ENCODE peak calls at places on chromosome 2, in seven cellular contexts. K, G, J, P, Z, M and W are unnamed samples.

GRCh38 chr2:232522014-232522854 is 2.0 kb downstream of the PRSS56 start:
- DNase-seq in Z (no peak), G (peak), J (peak), M (no peak), K (peak), P (peak), W (peak)

GRCh38 chr2:128282976-128283810 is 35.5 kb downstream of the HS6ST1 start:
- DNase-seq in K (no peak), G (no peak), J (no peak), M (no peak), P (no peak), Z (peak), W (no peak)

GRCh38 chr2:58019209-58019608 is 27.4 kb upstream of the VRK2 start:
- DNase-seq in P (no peak), J (no peak), Z (no peak), M (no peak), K (peak), G (no peak), W (no peak)

GRCh38 chr2:55518846-55519167 is 711 bp upstream of the CFAP36 start:
- DNase-seq in K (peak), G (no peak), P (peak), J (no peak), M (no peak), Z (no peak), W (peak)

GRCh38 chr2:87401726-87402345 is 346.1 kb upstream of the PLGLB2 start:
- DNase-seq in G (no peak), M (no peak), Z (no peak), J (no peak), P (no peak), K (no peak), W (no peak)

GRCh38 chr2:188665727-188666304 is 308.4 kb upstream of the COL3A1 start:
- DNase-seq in K (no peak), G (no peak), Z (no peak), P (no peak), J (no peak), M (no peak), W (no peak)

GRCh38 chr2:133776936-133777587 is 208.8 kb upstream of the NCKAP5 start:
- DNase-seq in G (no peak), M (no peak), Z (no peak), K (no peak), P (no peak), J (no peak), W (no peak)

GRCh38 chr2:39431592-39432316 is 5.3 kb downstream of the MAP4K3 start:
- DNase-seq in M (no peak), K (no peak), P (peak), G (no peak), J (peak), Z (no peak), W (peak)

GRCh38 chr2:37681587-37681986 is 10.1 kb upstream of the CDC42EP3 start:
- DNase-seq in Z (no peak), K (no peak), J (no peak), M (no peak), G (no peak), P (no peak), W (no peak)

GRCh38 chr2:151071382-151071781 is 190.3 kb downstream of the RBM43 start:
- DNase-seq in Z (no peak), J (no peak), P (peak), G (peak), M (no peak), K (no peak), W (peak)

GRCh38 chr2:893311-893710 is 57.3 kb upstream of the SNTG2 start:
- DNase-seq in P (no peak), J (no peak), M (peak), K (no peak), G (peak), Z (no peak), W (peak)

GRCh38 chr2:235433860-235434259 is 60.0 kb upstream of the AGAP1 start:
- DNase-seq in Z (peak), P (peak), J (peak), G (no peak), M (no peak), K (no peak), W (peak)

GRCh38 chr2:236554629-236555282 is 14.9 kb upstream of the ACKR3 start:
- DNase-seq in M (no peak), P (no peak), G (no peak), Z (no peak), K (no peak), J (no peak), W (no peak)

GRCh38 chr2:66919286-66919685 is 477.8 kb upstream of the ETAA1 start:
- DNase-seq in K (no peak), Z (no peak), J (no peak), P (no peak), G (no peak), M (no peak), W (no peak)

GRCh38 chr2:22867921-22868320 is 517.1 kb upstream of the KLHL29 start:
- DNase-seq in M (no peak), K (no peak), G (no peak), P (no peak), Z (no peak), J (no peak), W (no peak)

GRCh38 chr2:187165936-187166335 is 282.1 kb downstream of the CALCRL start:
- DNase-seq in G (no peak), J (no peak), K (no peak), Z (no peak), M (no peak), P (no peak), W (no peak)

GRCh38 chr2:42569883-42570282 is 1.5 kb downstream of the MTA3 start:
- DNase-seq in Z (no peak), K (no peak), J (no peak), G (no peak), P (peak), M (no peak), W (no peak)

GRCh38 chr2:235807347-235807746 is 313.5 kb downstream of the AGAP1 start:
- DNase-seq in G (peak), P (no peak), Z (no peak), M (no peak), J (no peak), K (no peak), W (no peak)

GRCh38 chr2:39127973-39128372 is 7.1 kb upstream of the SOS1 start:
- DNase-seq in P (peak), M (no peak), K (no peak), Z (no peak), J (no peak), G (no peak), W (peak)

GRCh38 chr2:189022002-189022401 is 47.8 kb downstream of the COL3A1 start:
- DNase-seq in Z (no peak), M (no peak), G (no peak), P (peak), K (no peak), J (peak), W (peak)

GRCh38 chr2:136375017-136375901 is 257.3 kb upstream of the CXCR4 start:
- DNase-seq in M (no peak), G (peak), K (no peak), J (no peak), P (no peak), Z (no peak), W (no peak)

GRCh38 chr2:104658149-104658839 is 195.6 kb upstream of the POU3F3 start:
- DNase-seq in K (no peak), Z (peak), P (no peak), M (no peak), J (peak), G (peak), W (peak)

GRCh38 chr2:158024288-158024898 is 77.3 kb upstream of the UPP2 start:
- DNase-seq in P (peak), J (peak), Z (peak), G (no peak), K (peak), M (no peak), W (peak)

GRCh38 chr2:113963965-113964364 is 74.1 kb downstream of the ACTR3 start:
- DNase-seq in G (no peak), J (no peak), M (no peak), P (no peak), K (no peak), Z (no peak), W (peak)
- TF ChIP-seq CTCF in G (peak), J (no peak), M (no peak), P (no peak), K (no peak), Z (no peak), W (peak)

DNA sequence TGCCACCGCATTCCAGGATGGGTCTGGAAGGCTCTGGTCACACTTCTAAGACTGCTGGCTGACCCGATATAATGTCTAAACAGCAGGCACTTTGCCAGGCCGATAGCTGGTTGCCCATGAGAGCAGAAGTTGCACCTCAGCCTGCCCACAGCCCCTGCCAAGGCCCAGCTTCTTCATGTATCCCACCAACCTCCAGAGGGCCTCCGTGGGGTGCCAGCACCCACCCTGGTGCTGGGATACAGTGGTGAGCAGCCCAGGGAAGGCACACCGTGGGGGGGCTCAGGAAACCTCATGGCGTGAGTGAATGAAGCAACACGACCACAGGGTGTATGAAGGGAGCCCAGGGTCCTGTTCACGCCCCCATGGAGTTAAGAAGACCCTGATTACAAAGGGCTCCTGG is 16.2 kb upstream of the GLI2 start:
- DNase-seq in M (no peak), J (no peak), P (no peak), Z (no peak), K (no peak), G (peak), W (no peak)
- TF ChIP-seq CTCF in M (no peak), J (no peak), P (no peak), Z (no peak), K (no peak), G (no peak), W (no peak)

GRCh38 chr2:120177973-120178372 is 45.2 kb downstream of the TMEM185B start:
- DNase-seq in Z (no peak), M (no peak), P (no peak), G (no peak), K (no peak), J (no peak), W (no peak)

GRCh38 chr2:120180066-120180465 is 43.1 kb downstream of the TMEM185B start:
- DNase-seq in M (no peak), G (no peak), P (no peak), K (no peak), J (no peak), Z (no peak), W (no peak)

GRCh38 chr2:120175000-120175581 is 48.1 kb downstream of the TMEM185B start:
- DNase-seq in G (no peak), K (peak), J (peak), Z (no peak), P (peak), M (no peak), W (peak)

GRCh38 chr2:120176526-120176925 is 46.7 kb downstream of the TMEM185B start:
- DNase-seq in P (no peak), Z (no peak), J (no peak), G (no peak), K (no peak), M (no peak), W (no peak)

DNA sequence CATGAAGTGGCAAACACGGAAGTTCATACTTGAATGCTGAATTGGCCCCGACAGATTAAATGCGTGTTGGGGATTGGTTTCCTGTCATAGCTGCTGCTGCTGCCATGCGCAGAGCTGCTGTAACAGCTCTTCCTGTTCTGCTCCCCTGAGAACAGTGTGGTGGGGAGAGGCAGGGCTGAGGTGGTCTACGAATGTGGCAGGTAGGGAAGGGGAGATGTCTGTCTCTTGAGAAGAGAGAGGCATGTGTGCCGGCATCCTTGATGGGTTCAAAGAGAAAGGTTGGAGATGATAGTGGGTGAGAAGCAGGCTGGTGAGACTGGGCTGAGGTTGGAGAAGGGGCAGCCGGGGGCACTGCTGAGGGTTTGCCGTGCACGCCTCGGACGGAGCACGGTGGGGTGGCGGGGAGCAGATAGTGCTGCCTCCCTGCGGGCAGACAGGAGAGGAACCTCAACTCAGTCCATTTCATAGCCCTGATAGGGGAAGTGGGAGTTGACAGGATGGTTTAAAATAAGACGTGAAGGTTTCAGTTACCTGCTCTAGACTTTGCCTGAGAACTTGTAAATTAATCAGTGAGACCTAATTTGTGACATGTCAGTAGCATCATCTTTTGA is 46.1 kb downstream of the TMEM185B start:
- DNase-seq in M (no peak), G (peak), J (no peak), Z (no peak), K (peak), P (no peak), W (no peak)
- TF ChIP-seq CTCF in M (peak), G (peak), J (no peak), Z (no peak), K (peak), P (peak), W (no peak)

GRCh38 chr2:65800998-65801397 is 368.6 kb upstream of the SPRED2 start:
- DNase-seq in M (no peak), Z (no peak), G (peak), J (no peak), K (no peak), P (peak), W (peak)
- TF ChIP-seq CTCF in M (no peak), Z (no peak), G (peak), J (no peak), K (no peak), P (peak), W (peak)

GRCh38 chr2:9146656-9147055 is 60.0 kb upstream of the ASAP2 start:
- DNase-seq in P (no peak), M (no peak), Z (no peak), K (no peak), G (no peak), J (no peak), W (no peak)

GRCh38 chr2:9145109-9145751 is 61.4 kb upstream of the ASAP2 start:
- DNase-seq in M (no peak), K (no peak), P (peak), G (no peak), J (peak), Z (no peak), W (peak)

GRCh38 chr2:9144617-9145016 is 62.0 kb upstream of the ASAP2 start:
- DNase-seq in P (peak), J (no peak), K (no peak), G (no peak), Z (no peak), M (no peak), W (peak)

GRCh38 chr2:9144047-9144446 is 62.6 kb upstream of the ASAP2 start:
- DNase-seq in K (no peak), M (no peak), G (no peak), J (no peak), P (peak), Z (no peak), W (no peak)

DNA sequence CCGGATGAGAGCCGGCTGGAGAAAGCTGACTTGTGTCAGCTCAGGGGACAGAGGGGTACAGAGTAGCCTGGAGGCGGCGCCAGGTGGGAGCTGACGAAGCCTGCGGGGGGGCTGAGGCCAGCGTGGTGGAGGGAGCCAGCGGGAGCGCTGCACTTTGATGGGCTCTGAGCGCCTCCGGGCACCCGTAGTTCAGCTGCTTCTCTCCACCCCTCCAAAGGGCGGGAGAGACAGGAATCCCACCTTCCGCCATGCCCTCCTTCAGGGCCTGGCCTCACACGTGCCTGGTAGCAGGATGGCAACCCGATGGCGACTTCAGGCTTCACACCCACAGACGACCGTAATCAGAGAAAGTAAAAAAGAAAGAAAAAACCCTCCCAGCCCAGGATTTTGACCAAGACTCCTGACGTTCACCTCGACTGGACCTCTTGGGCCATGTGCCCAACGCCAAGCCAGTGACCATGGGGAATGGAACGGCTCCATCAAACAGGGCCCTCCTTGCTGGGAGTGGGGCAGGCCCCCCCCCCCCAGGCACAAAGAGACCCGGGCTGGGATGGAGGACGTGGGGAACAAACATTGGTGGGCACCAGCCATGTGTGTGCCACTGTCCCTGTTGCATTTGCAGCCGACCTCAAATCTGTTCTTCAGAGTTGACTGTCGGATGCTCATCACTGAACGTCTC is 60.7 kb upstream of the ASAP2 start:
- DNase-seq in P (no peak), G (peak), Z (no peak), K (no peak), M (no peak), J (no peak), W (no peak)
- TF ChIP-seq CTCF in P (no peak), G (no peak), Z (no peak), K (no peak), M (no peak), J (no peak), W (no peak)

GRCh38 chr2:170486730-170487129 is 228.4 kb upstream of the SP5 start:
- DNase-seq in Z (no peak), K (no peak), M (no peak), P (no peak), J (no peak), G (no peak), W (no peak)
- TF ChIP-seq CTCF in Z (peak), K (no peak), M (no peak), P (no peak), J (no peak), G (no peak), W (no peak)

DNA sequence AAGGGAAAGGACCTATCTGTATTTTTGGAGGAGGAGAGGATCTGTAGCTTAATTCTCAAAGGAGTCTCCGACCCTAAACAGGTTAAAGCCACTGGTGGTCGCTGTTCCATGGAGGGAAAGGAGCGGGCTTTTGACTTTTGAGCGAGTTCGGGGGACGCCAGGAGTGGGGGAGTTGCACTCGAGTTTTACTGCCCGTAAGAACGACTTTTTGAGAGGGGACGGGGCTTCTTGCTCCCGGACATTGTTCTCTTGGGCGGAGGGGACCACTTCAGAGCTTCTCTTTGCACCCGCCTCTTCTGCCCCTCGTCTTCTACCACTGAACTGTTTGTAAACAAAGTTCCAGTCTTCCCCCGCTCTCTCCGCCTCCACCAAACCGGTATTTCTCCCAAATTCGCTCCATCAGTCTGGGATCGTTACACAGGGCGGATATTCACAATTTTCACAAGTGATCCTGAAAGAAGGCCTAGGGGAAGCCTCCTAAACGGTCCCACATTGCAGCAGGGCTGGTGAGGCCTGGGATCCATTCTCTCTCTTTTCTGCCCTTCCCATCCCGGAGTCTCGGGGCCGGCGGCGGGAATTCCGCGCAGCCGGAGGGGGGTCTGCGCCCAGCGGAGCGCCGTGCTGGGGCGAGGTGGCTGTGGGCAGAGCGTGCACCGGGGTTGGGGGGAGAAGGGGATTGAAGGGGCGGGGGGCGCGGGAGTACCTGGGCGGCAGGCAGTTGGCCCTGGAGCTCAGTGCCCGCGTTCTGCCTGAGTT is 6.6 kb downstream of the DLX2 start:
- DNase-seq in M (no peak), K (peak), J (no peak), Z (no peak), G (no peak), P (no peak), W (no peak)
- TF ChIP-seq CTCF in M (no peak), K (peak), J (no peak), Z (no peak), G (peak), P (peak), W (peak)

GRCh38 chr2:240810199-240810598 is 9.8 kb downstream of the KIF1A start:
- DNase-seq in P (no peak), K (no peak), M (no peak), J (no peak), Z (no peak), G (no peak), W (no peak)
- TF ChIP-seq CTCF in P (no peak), K (no peak), M (no peak), J (no peak), Z (peak), G (peak), W (peak)

DNA sequence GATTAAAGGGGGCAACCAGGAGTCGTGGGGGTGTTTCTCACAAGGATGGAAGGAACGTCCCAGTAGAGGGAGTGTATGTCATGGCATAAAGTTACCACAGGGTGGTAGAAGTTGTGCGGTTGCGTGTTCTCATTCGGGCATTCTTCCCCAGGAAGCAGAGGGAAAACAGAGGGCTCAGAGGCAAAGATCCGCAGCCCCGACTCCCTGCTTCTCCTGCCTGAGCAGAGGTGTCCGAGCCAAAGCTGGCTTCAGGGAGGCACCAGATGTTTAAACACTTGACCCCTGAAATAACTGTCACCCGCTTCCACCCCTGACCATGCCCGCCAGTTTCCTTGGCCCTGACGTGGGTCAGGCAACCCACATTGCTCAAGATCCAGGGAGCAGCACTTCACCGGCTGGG is 83.7 kb downstream of the EN1 start:
- DNase-seq in G (peak), J (no peak), P (peak), M (no peak), K (no peak), Z (no peak), W (peak)
- TF ChIP-seq CTCF in G (peak), J (no peak), P (peak), M (no peak), K (no peak), Z (no peak), W (peak)